ENCODE peak calls at places on chromosomes 2 and 18, in five cellular contexts. M is HL-60, V is right atrium auricular region, S is kidney epithelial cell, N is neural crest cell. Y is an unnamed sample.

GRCh38 chr2:15745329-15745728 is 153.7 kb downstream of the DDX1 start:
- DNase-seq in M (no peak), V (no peak), N (no peak), S (no peak), Y (no peak)

GRCh38 chr2:19255481-19255880 is 102.9 kb downstream of the OSR1 start:
- DNase-seq in S (no peak), N (no peak), V (no peak), M (no peak), Y (no peak)

GRCh38 chr2:150809083-150809482 is 321.6 kb upstream of the RND3 start:
- DNase-seq in M (no peak), N (no peak), V (no peak), S (no peak), Y (no peak)

GRCh38 chr18:49250819-49251388 is 209.5 kb downstream of the DYM start:
- DNase-seq in S (no peak), V (no peak), M (no peak), N (no peak), Y (peak; percentile 50)

GRCh38 chr18:44916429-44917183 is 235.9 kb downstream of the SETBP1 start:
- DNase-seq in M (no peak), V (no peak), N (no peak), S (no peak), Y (no peak)

GRCh38 chr18:48828201-48828580 is 122.6 kb downstream of the SMAD7 start:
- DNase-seq in S (no peak), M (no peak), V (no peak), N (no peak), Y (no peak)

GRCh38 chr18:6437937-6438818 is 23.5 kb upstream of the L3MBTL4 start:
- DNase-seq in M (no peak), N (no peak), V (no peak), S (no peak), Y (no peak)

GRCh38 chr2:45458909-45459563 is 152.0 kb downstream of the SRBD1 start:
- DNase-seq in N (no peak), V (peak; percentile 58), M (no peak), S (peak; percentile 54), Y (peak; percentile 50)

GRCh38 chr18:24432618-24433017 is 6.1 kb downstream of the IMPACT start:
- DNase-seq in N (no peak), V (no peak), M (peak; percentile 51), S (no peak), Y (no peak)

GRCh38 chr18:62450546-62451395 is 72.1 kb upstream of the ZCCHC2 start:
- DNase-seq in S (peak; percentile 77), V (peak; percentile 86), M (peak; percentile 95), N (no peak), Y (no peak)

GRCh38 chr2:230472619-230473018 is 56.6 kb downstream of the SP100 start:
- DNase-seq in S (peak; percentile 26), M (no peak), N (no peak), V (no peak), Y (no peak)

GRCh38 chr2:170235860-170236638 is 58.1 kb downstream of the MYO3B start:
- DNase-seq in S (no peak), V (no peak), N (peak; percentile 65), M (no peak), Y (peak; percentile 90)

GRCh38 chr18:57122906-57123510 is 23.9 kb upstream of the BOD1L2 start:
- DNase-seq in M (no peak), S (no peak), N (no peak), V (no peak), Y (peak; percentile 36)

GRCh38 chr2:237090906-237091305 is 5.2 kb downstream of the COPS8 start:
- DNase-seq in M (no peak), V (no peak), S (no peak), N (no peak), Y (no peak)

GRCh38 chr2:19021100-19021476 is 337.3 kb downstream of the OSR1 start:
- DNase-seq in N (no peak), V (no peak), S (peak; percentile 39), M (no peak), Y (no peak)

GRCh38 chr2:170013802-170014551 is 164.0 kb upstream of the MYO3B start:
- DNase-seq in M (no peak), N (no peak), V (no peak), S (no peak), Y (peak; percentile 36)

GRCh38 chr2:183123959-183124221 is 353 bp upstream of the NUP35 start:
- DNase-seq in S (no peak), M (no peak), V (no peak), N (no peak), Y (no peak)

GRCh38 chr2:26838121-26838906 is 9.6 kb upstream of the DPYSL5 start:
- DNase-seq in M (no peak), N (no peak), V (no peak), S (peak; percentile 5), Y (peak; percentile 68)

GRCh38 chr18:31436825-31437224 is 10.7 kb upstream of the DSG3 start:
- DNase-seq in M (no peak), V (no peak), S (no peak), N (no peak), Y (no peak)

GRCh38 chr2:55011741-55012574 is 38.3 kb downstream of the RTN4 start:
- DNase-seq in M (no peak), N (no peak), S (no peak), V (no peak), Y (no peak)

GRCh38 chr2:212961255-212961654 is 190.2 kb downstream of the IKZF2 start:
- DNase-seq in S (no peak), M (no peak), V (no peak), N (no peak), Y (no peak)

GRCh38 chr2:34105015-34105767 is 506.1 kb upstream of the FAM98A start:
- DNase-seq in V (no peak), S (peak; percentile 78), M (no peak), N (no peak), Y (no peak)

GRCh38 chr2:37466533-37467230 is 122.3 kb downstream of the QPCT start:
- DNase-seq in M (no peak), V (no peak), N (no peak), S (no peak), Y (no peak)

GRCh38 chr2:37471994-37472393 is 127.6 kb downstream of the QPCT start:
- DNase-seq in N (no peak), V (no peak), S (no peak), M (no peak), Y (no peak)

GRCh38 chr2:37471104-37471503 is 126.7 kb downstream of the QPCT start:
- DNase-seq in M (no peak), S (no peak), N (no peak), V (no peak), Y (no peak)

GRCh38 chr2:37469126-37469525 is 124.7 kb downstream of the QPCT start:
- DNase-seq in S (no peak), M (no peak), V (no peak), N (no peak), Y (no peak)

DNA sequence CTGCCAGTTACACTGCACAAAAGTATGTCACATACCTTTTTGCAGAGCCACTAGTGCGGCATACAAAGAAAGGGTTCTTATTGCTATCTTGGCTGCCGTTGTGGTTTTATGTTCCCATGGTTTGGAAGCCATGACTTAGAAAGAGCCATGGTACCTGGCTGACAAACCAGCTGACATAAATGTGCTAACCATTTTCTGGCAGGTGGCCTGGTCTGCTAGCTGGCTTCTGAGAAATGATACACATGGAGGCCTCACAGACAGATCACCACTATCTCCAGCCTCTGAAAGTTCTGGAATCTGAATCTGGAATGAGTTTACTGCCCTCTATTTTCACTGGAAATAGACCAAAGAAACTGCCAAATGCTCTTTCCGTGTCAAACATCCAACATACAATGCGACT is 123.7 kb downstream of the QPCT start:
- DNase-seq in N (no peak), M (no peak), S (no peak), V (no peak), Y (no peak)
- TF ChIP-seq CTCF in N (no peak), M (no peak), S (no peak), V (no peak), Y (no peak)

GRCh38 chr2:64654063-64654811 is 524 bp upstream of the SERTAD2 start:
- DNase-seq in N (peak; percentile 72), M (peak; percentile 65), V (peak; percentile 90), S (no peak), Y (peak; percentile 76)
- TF ChIP-seq CTCF in N (no peak), M (no peak), V (no peak), S (no peak), Y (no peak)

GRCh38 chr2:96917008-96917575 is 47.2 kb upstream of the SEMA4C start:
- DNase-seq in N (no peak), M (no peak), V (no peak), S (no peak), Y (no peak)

GRCh38 chr2:96918754-96919550 is 49.1 kb upstream of the SEMA4C start:
- DNase-seq in V (no peak), M (no peak), N (no peak), S (no peak), Y (no peak)

GRCh38 chr2:96918092-96918753 is 48.3 kb upstream of the SEMA4C start:
- DNase-seq in S (no peak), N (no peak), V (no peak), M (no peak), Y (no peak)

GRCh38 chr2:96914332-96914731 is 44.5 kb upstream of the SEMA4C start:
- DNase-seq in V (no peak), S (no peak), M (peak; percentile 38), N (no peak), Y (no peak)

GRCh38 chr2:96916156-96917007 is 46.5 kb upstream of the SEMA4C start:
- DNase-seq in V (no peak), S (no peak), M (no peak), N (no peak), Y (no peak)
- TF ChIP-seq CTCF in V (no peak), S (no peak), M (no peak), N (no peak), Y (peak; percentile 31)

GRCh38 chr18:51647942-51648341 is 450.5 kb upstream of the MEX3C start:
- DNase-seq in S (no peak), M (no peak), V (no peak), N (no peak), Y (no peak)
- TF ChIP-seq CTCF in S (no peak), M (no peak), V (no peak), N (no peak), Y (no peak)

GRCh38 chr2:17879137-17879912 is 858 bp downstream of the KCNS3 start:
- DNase-seq in M (no peak), V (peak; percentile 68), N (peak; percentile 55), S (peak; percentile 43), Y (peak; percentile 96)
- TF ChIP-seq CTCF in M (no peak), V (no peak), N (peak; percentile 37), S (peak; percentile 47), Y (peak; percentile 51)

GRCh38 chr2:28477087-28477486 is 18.8 kb upstream of the PLB1 start:
- DNase-seq in N (no peak), V (no peak), M (no peak), S (no peak), Y (no peak)

GRCh38 chr2:28477645-28478044 is 18.2 kb upstream of the PLB1 start:
- DNase-seq in M (no peak), N (no peak), V (no peak), S (no peak), Y (no peak)

GRCh38 chr2:28484835-28485234 is 11.0 kb upstream of the PLB1 start:
- DNase-seq in N (no peak), S (no peak), V (no peak), M (no peak), Y (no peak)

GRCh38 chr2:28475088-28475580 is 20.7 kb upstream of the PLB1 start:
- DNase-seq in N (no peak), S (no peak), M (peak; percentile 55), V (no peak), Y (no peak)

GRCh38 chr2:28480403-28481049 is 15.3 kb upstream of the PLB1 start:
- DNase-seq in N (no peak), M (no peak), S (no peak), V (no peak), Y (no peak)
- TF ChIP-seq CTCF in N (no peak), M (no peak), S (no peak), V (no peak), Y (no peak)